ENCODE peak calls at places on chromosomes 11 and 22, in seven cellular contexts. U is endothelial cell, Y is LNCaP clone FGC, X is PC-9, G is fibroblast of pulmonary artery, S is ovary, V is spleen. K is an unnamed sample.

GRCh38 chr11:69817265-69818236 is 1.7 kb downstream of the FGF3 start:
- DNase-seq in G (no peak), V (no peak), X (no peak), U (peak; percentile 28), Y (no peak), S (no peak), K (no peak)

GRCh38 chr11:90747057-90747456 is 524.2 kb upstream of the CHORDC1 start:
- DNase-seq in X (peak; percentile 49), S (no peak), G (peak; percentile 63), Y (no peak), U (no peak), V (no peak), K (no peak)

GRCh38 chr11:3357302-3357701 is 21.6 kb downstream of the ZNF195 start:
- DNase-seq in Y (no peak), X (no peak), V (no peak), G (no peak), S (no peak), U (no peak), K (no peak)

GRCh38 chr11:33147559-33147958 is 13.7 kb downstream of the CSTF3 start:
- DNase-seq in G (no peak), V (no peak), U (no peak), Y (no peak), X (no peak), S (no peak), K (no peak)

GRCh38 chr11:116931206-116931953 is 94.0 kb upstream of the APOA1 start:
- DNase-seq in V (no peak), G (peak; percentile 55), X (peak; percentile 70), U (no peak), S (no peak), Y (no peak), K (no peak)

GRCh38 chr11:68038718-68039525 is at the start of gene TCIRG1:
- DNase-seq in V (peak; percentile 94), X (peak; percentile 73), U (peak; percentile 72), Y (peak; percentile 21), S (peak; percentile 89), G (peak; percentile 78), K (no peak)

GRCh38 chr22:31206896-31207687 is 5.0 kb upstream of the LIMK2 start:
- DNase-seq in U (no peak), Y (peak; percentile 92), S (no peak), V (no peak), X (peak; percentile 99), G (peak; percentile 22), K (no peak)

GRCh38 chr11:11279956-11280689 is 72.9 kb downstream of the CSNK2A3 start:
- DNase-seq in G (peak; percentile 6), X (no peak), Y (no peak), V (peak; percentile 44), U (peak; percentile 67), S (no peak), K (no peak)

GRCh38 chr11:87122852-87123251 is 85.1 kb downstream of the TMEM135 start:
- DNase-seq in Y (peak; percentile 71), G (no peak), S (no peak), U (no peak), V (no peak), X (no peak), K (no peak)

GRCh38 chr11:13850256-13851010 is 112.1 kb upstream of the SPON1 start:
- DNase-seq in U (no peak), V (no peak), Y (no peak), G (no peak), X (no peak), S (no peak), K (no peak)

GRCh38 chr11:65357856-65358356 is 3.4 kb downstream of the TIGD3 start:
- DNase-seq in G (peak; percentile 35), S (no peak), X (no peak), Y (no peak), V (no peak), U (no peak), K (no peak)

GRCh38 chr11:68545796-68546195 is 85.2 kb downstream of the PPP6R3 start:
- DNase-seq in U (no peak), Y (peak; percentile 58), X (no peak), V (no peak), G (no peak), S (no peak), K (no peak)

DNA sequence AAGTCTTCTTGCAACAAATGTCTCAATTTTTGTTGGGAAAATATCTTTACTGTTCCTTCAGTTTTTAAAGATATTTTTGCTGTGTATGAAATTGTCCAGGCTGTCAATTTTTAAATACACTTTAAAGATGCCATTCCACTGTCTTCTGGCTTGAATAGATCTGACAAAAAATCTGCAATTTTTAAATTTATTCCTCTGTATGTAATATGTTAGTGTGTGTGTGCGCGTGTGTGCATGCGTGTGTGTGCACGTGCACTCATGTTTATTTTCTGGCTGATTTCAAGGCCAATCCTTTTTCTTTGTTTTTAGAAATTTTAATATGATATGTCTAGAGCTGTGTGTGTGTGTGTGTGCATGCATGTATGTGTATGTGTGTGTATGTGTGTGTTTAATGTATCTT is 263.2 kb upstream of the SESN3 start:
- DNase-seq in X (no peak), G (no peak), V (no peak), S (no peak), Y (no peak), U (no peak), K (no peak)
- TF ChIP-seq CTCF in X (no peak), G (no peak), V (no peak), S (no peak), Y (no peak), U (no peak), K (no peak)

GRCh38 chr22:39308614-39309363 is 10.6 kb downstream of the RPL3 start:
- DNase-seq in X (peak; percentile 92), G (peak; percentile 96), V (peak; percentile 74), S (peak; percentile 68), Y (no peak), U (no peak), K (no peak)
- TF ChIP-seq CTCF in X (peak; percentile 24), G (peak; percentile 13), V (no peak), S (no peak), Y (no peak), U (no peak), K (no peak)

GRCh38 chr22:27597703-27598444 is 203.7 kb downstream of the MN1 start:
- DNase-seq in X (peak; percentile 40), V (peak; percentile 9), S (no peak), Y (no peak), U (no peak), G (peak; percentile 21), K (no peak)
- TF ChIP-seq CTCF in X (no peak), V (no peak), S (no peak), Y (no peak), U (no peak), G (no peak), K (no peak)

GRCh38 chr11:57359896-57360690 is 20.9 kb downstream of the PRG3 start:
- DNase-seq in Y (no peak), G (no peak), S (no peak), V (no peak), U (no peak), X (peak; percentile 46), K (no peak)

GRCh38 chr11:57357827-57358226 is 19.7 kb downstream of the P2RX3 start:
- DNase-seq in V (no peak), G (peak; percentile 5), Y (no peak), X (no peak), U (no peak), S (no peak), K (no peak)

GRCh38 chr11:57358543-57358961 is 20.4 kb downstream of the P2RX3 start:
- DNase-seq in U (no peak), G (peak; percentile 20), V (no peak), S (no peak), Y (no peak), X (no peak), K (no peak)

GRCh38 chr11:57359396-57359795 is 21.2 kb downstream of the P2RX3 start:
- DNase-seq in Y (no peak), G (no peak), V (no peak), S (no peak), U (no peak), X (no peak), K (no peak)

DNA sequence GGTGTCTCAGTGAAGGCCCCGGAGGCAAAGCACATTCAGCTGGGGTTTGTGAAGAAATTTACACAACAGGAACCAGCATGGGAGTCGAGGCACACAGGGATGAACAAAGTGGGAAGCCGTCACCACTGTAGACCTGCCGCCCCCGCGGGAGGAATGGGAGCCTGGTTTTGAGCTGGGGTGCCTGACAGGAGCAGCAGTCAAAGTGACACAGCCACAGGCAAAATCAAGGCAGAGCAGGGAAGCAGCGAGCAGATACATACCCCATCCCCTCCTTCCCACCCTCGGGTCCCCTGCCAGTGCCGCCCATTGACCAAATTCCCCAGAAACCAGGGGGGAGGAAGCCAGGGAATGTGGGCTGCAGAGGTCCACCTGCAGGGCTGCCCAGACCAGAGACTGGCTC is 20.8 kb downstream of the P2RX3 start:
- DNase-seq in U (no peak), X (no peak), V (peak; percentile 51), G (no peak), Y (no peak), S (no peak), K (no peak)
- TF ChIP-seq CTCF in U (no peak), X (no peak), V (no peak), G (no peak), Y (no peak), S (no peak), K (no peak)

GRCh38 chr22:23385301-23386244 is 194.5 kb downstream of the IGLL1 start:
- DNase-seq in S (peak; percentile 90), X (peak; percentile 41), U (peak; percentile 92), Y (no peak), V (peak; percentile 93), G (peak; percentile 85), K (peak; percentile 80)

GRCh38 chr22:23387827-23388491 is 192.1 kb downstream of the IGLL1 start:
- DNase-seq in G (no peak), Y (no peak), V (peak; percentile 81), S (peak; percentile 36), U (no peak), X (no peak), K (no peak)

GRCh38 chr22:23384899-23385298 is 195.2 kb downstream of the IGLL1 start:
- DNase-seq in Y (no peak), V (no peak), U (no peak), G (no peak), X (no peak), S (no peak), K (no peak)

GRCh38 chr22:23386822-23387580 is 193.1 kb downstream of the IGLL1 start:
- DNase-seq in Y (no peak), X (no peak), U (no peak), S (peak; percentile 42), V (no peak), G (no peak), K (no peak)

GRCh38 chr22:23386245-23386631 is 193.9 kb downstream of the IGLL1 start:
- DNase-seq in S (no peak), X (no peak), Y (no peak), G (no peak), V (no peak), U (no peak), K (no peak)
- TF ChIP-seq CTCF in S (peak; percentile 29), X (no peak), Y (no peak), G (no peak), V (no peak), U (no peak), K (peak; percentile 31)